ENCODE peak calls at places on chromosomes 6 and 20, in seven cellular contexts. F is ureter, O is substantia nigra, I is A673, P is NCI-H1105, G is cardiac fibroblast, C is DMS153. J is an unnamed sample.

GRCh38 chr20:33433465-33433864 is 10.1 kb downstream of the SNTA1 start:
- DNase-seq in G (no peak), I (no peak), C (no peak), P (no peak), F (no peak), O (peak), J (no peak)

GRCh38 chr6:30821862-30822784 is 62.2 kb upstream of the DDR1 start:
- DNase-seq in P (peak), O (no peak), C (no peak), I (peak), F (no peak), G (peak), J (no peak)

GRCh38 chr6:34242252-34243130 is 5.8 kb downstream of the HMGA1 start:
- DNase-seq in O (no peak), P (no peak), I (no peak), C (no peak), G (no peak), F (peak), J (no peak)

GRCh38 chr20:4183361-4183760 is 168.0 kb upstream of the RNF24 start:
- DNase-seq in O (no peak), F (no peak), I (no peak), P (no peak), G (no peak), C (no peak), J (no peak)

GRCh38 chr6:90336591-90336990 is 39.9 kb upstream of the BACH2 start:
- DNase-seq in G (no peak), C (no peak), O (no peak), I (no peak), P (no peak), F (no peak), J (no peak)

GRCh38 chr6:129646617-129647016 is 63.4 kb downstream of the ARHGAP18 start:
- DNase-seq in F (no peak), P (no peak), I (no peak), C (no peak), G (peak), O (no peak), J (no peak)

GRCh38 chr6:141321486-141322347 is 811.0 kb upstream of the GJE1 start:
- DNase-seq in P (no peak), I (peak), F (no peak), O (no peak), C (no peak), G (peak), J (no peak)

GRCh38 chr20:63978319-63979220 is 872 bp downstream of the SAMD10 start:
- DNase-seq in G (peak), O (no peak), F (peak), I (no peak), C (peak), P (no peak), J (no peak)

GRCh38 chr6:148971027-148971927 is 224.4 kb downstream of the UST start:
- DNase-seq in C (no peak), I (no peak), O (no peak), P (no peak), G (no peak), F (no peak), J (no peak)

GRCh38 chr6:24951831-24952299 is 16.1 kb upstream of the RIPOR2 start:
- DNase-seq in F (no peak), C (no peak), O (no peak), P (no peak), G (no peak), I (no peak), J (no peak)

GRCh38 chr6:70312165-70312564 is 9.3 kb upstream of the COL9A1 start:
- DNase-seq in F (no peak), P (no peak), G (peak), O (no peak), C (no peak), I (no peak), J (no peak)

GRCh38 chr20:49054032-49054643 is 8.0 kb downstream of the CSE1L start:
- DNase-seq in I (no peak), G (no peak), P (no peak), O (no peak), F (no peak), C (no peak), J (no peak)

GRCh38 chr6:22432060-22432459 is 135.2 kb upstream of the PRL start:
- DNase-seq in O (no peak), I (no peak), G (no peak), C (no peak), F (no peak), P (no peak), J (no peak)

GRCh38 chr6:113829702-113830058 is 27.5 kb upstream of the MARCKS start:
- DNase-seq in P (no peak), G (peak), F (no peak), C (no peak), O (no peak), I (no peak), J (no peak)

GRCh38 chr6:165804331-165805066 is 141.5 kb upstream of the PDE10A start:
- DNase-seq in I (no peak), G (peak), P (no peak), O (no peak), C (no peak), F (no peak), J (no peak)

GRCh38 chr20:3919352-3919751 is 30.2 kb downstream of the PANK2 start:
- DNase-seq in F (no peak), I (no peak), P (no peak), C (no peak), G (peak), O (no peak), J (no peak)

GRCh38 chr6:101429291-101429690 is 35.8 kb downstream of the GRIK2 start:
- DNase-seq in F (no peak), G (peak), P (no peak), O (no peak), I (peak), C (no peak), J (no peak)

GRCh38 chr6:116429111-116429510 is 32.1 kb upstream of the CALHM6 start:
- DNase-seq in F (no peak), P (no peak), I (no peak), O (no peak), C (no peak), G (no peak), J (no peak)

GRCh38 chr6:27544612-27545260 is 71.8 kb upstream of the ZNF184 start:
- DNase-seq in G (no peak), F (no peak), I (no peak), O (no peak), P (no peak), C (no peak), J (no peak)

GRCh38 chr6:158787395-158787794 is 31.8 kb downstream of the EZR start:
- DNase-seq in F (peak), O (no peak), C (no peak), I (no peak), P (no peak), G (no peak), J (no peak)

GRCh38 chr6:140684776-140685550 is 1310.5 kb upstream of the CITED2 start:
- DNase-seq in G (peak), O (no peak), C (peak), I (peak), P (no peak), F (no peak), J (peak)

GRCh38 chr20:53274365-53274764 is 302.2 kb downstream of the TSHZ2 start:
- DNase-seq in I (peak), G (no peak), C (no peak), F (no peak), O (no peak), P (no peak), J (no peak)

GRCh38 chr6:167824591-167825041 is 2.1 kb upstream of the AFDN start:
- DNase-seq in P (no peak), C (no peak), F (no peak), O (no peak), G (no peak), I (peak), J (no peak)

GRCh38 chr20:40331699-40332098 is 357.3 kb downstream of the MAFB start:
- DNase-seq in C (no peak), F (no peak), P (no peak), I (peak), O (no peak), G (peak), J (no peak)

GRCh38 chr20:9051508-9051907 is 17.4 kb upstream of the PLCB4 start:
- DNase-seq in I (peak), P (no peak), G (peak), C (no peak), O (no peak), F (no peak), J (no peak)

GRCh38 chr20:3374296-3374695 is 33.2 kb downstream of the DNAAF9 start:
- DNase-seq in I (no peak), C (no peak), F (no peak), G (peak), O (no peak), P (no peak), J (no peak)

GRCh38 chr6:161413361-161413771 is 139.5 kb upstream of the AGPAT4 start:
- DNase-seq in I (no peak), F (no peak), O (no peak), P (no peak), C (no peak), G (no peak), J (no peak)

GRCh38 chr6:16575655-16576054 is 185.6 kb downstream of the ATXN1 start:
- DNase-seq in I (no peak), F (no peak), C (no peak), G (no peak), O (no peak), P (no peak), J (no peak)

GRCh38 chr6:5173862-5174643 is 86.7 kb downstream of the LYRM4 start:
- DNase-seq in G (no peak), P (no peak), I (peak), F (no peak), C (peak), O (no peak), J (no peak)

GRCh38 chr6:49300443-49300842 is 162.6 kb downstream of the MMUT start:
- DNase-seq in O (no peak), I (no peak), G (no peak), P (no peak), C (no peak), F (no peak), J (no peak)

GRCh38 chr6:156881687-156882629 is 104.8 kb downstream of the ARID1B start:
- DNase-seq in G (no peak), C (no peak), I (no peak), P (no peak), F (no peak), O (no peak), J (no peak)

J was measured in LNCaP clone FGC.